ENCODE peak calls at places on chromosomes 12 and 14, in ten cellular contexts. Q, R, L, W, K, D, O, N, P and G are unnamed samples.

GRCh38 chr12:111024205-111024794 is 103.9 kb upstream of the MYL2 start:
- DNase-seq in Q (peak; percentile 25), R (no peak), L (peak; percentile 4), W (peak; percentile 7), K (peak; percentile 19), D (no peak), O (peak; percentile 81), N (no peak), P (peak; percentile 48), G (peak; percentile 62)

GRCh38 chr12:115898670-115899069 is 378.8 kb downstream of the MED13L start:
- DNase-seq in Q (no peak), R (no peak), L (no peak), W (peak; percentile 7), K (no peak), D (no peak), O (no peak), N (no peak), P (no peak), G (no peak)

GRCh38 chr14:61296707-61297502 is 15.8 kb upstream of the TMEM30B start:
- DNase-seq in Q (peak; percentile 14), R (no peak), L (peak; percentile 56), W (peak; percentile 41), K (no peak), D (no peak), O (peak; percentile 25), N (no peak), P (no peak), G (peak; percentile 19)

GRCh38 chr12:113932411-113933196 is 33.5 kb downstream of the RBM19 start:
- DNase-seq in Q (no peak), R (no peak), L (peak; percentile 2), W (no peak), K (no peak), D (no peak), O (no peak), N (no peak), P (no peak), G (no peak)

GRCh38 chr12:8834230-8834629 is 11.8 kb downstream of the A2ML1 start:
- DNase-seq in Q (no peak), R (no peak), L (no peak), W (no peak), K (no peak), D (no peak), O (no peak), N (no peak), P (no peak), G (no peak)

GRCh38 chr12:95548056-95548538 is 3.2 kb downstream of the USP44 start:
- DNase-seq in Q (peak; percentile 5), R (peak; percentile 69), L (no peak), W (no peak), K (no peak), D (no peak), O (peak; percentile 70), N (peak; percentile 59), P (peak; percentile 5), G (peak; percentile 37)

GRCh38 chr12:10715491-10715890 is 7.6 kb downstream of the YBX3 start:
- DNase-seq in Q (no peak), R (no peak), L (no peak), W (no peak), K (no peak), D (no peak), O (no peak), N (no peak), P (no peak), G (no peak)

GRCh38 chr14:22417914-22418313 is 171.1 kb downstream of the DAD1 start:
- DNase-seq in Q (no peak), R (no peak), L (no peak), W (no peak), K (no peak), D (no peak), O (no peak), N (no peak), P (no peak), G (no peak)

GRCh38 chr12:71594214-71594948 is 69.3 kb downstream of the ZFC3H1 start:
- DNase-seq in Q (no peak), R (no peak), L (no peak), W (no peak), K (no peak), D (no peak), O (peak; percentile 66), N (no peak), P (no peak), G (no peak)

GRCh38 chr12:10612954-10613333 is 465 bp downstream of the MAGOHB start:
- DNase-seq in Q (no peak), R (no peak), L (no peak), W (no peak), K (no peak), D (no peak), O (no peak), N (no peak), P (no peak), G (no peak)

GRCh38 chr14:60721331-60722162 is 2.6 kb downstream of the SIX4 start:
- DNase-seq in Q (peak; percentile 51), R (peak; percentile 77), L (peak; percentile 84), W (peak; percentile 47), K (peak; percentile 27), D (peak; percentile 30), O (peak; percentile 76), N (peak; percentile 84), P (peak; percentile 48), G (peak; percentile 57)